ENCODE peak calls at places on chromosomes 2 and 18, in four cellular contexts. Y is ecto neural progenitor cell, W is NCI-H1105, V is GM06990. K is an unnamed sample.
A peak's percentile ranks its signal among the peaks of the same experiment; 100 is the strongest.

GRCh38 chr2:1708476-1709334 is 35.6 kb downstream of the PXDN start:
- DNase-seq in Y (peak; percentile 44), W (no peak), V (no peak), K (no peak)

GRCh38 chr2:190837417-190837816 is 43.2 kb upstream of the GLS start:
- DNase-seq in W (no peak), Y (no peak), V (no peak), K (no peak)

GRCh38 chr2:8754056-8754790 is 72.4 kb downstream of the ID2 start:
- DNase-seq in V (no peak), Y (no peak), W (peak; percentile 31), K (no peak)

GRCh38 chr2:157866202-157866601 is 9.9 kb downstream of the ACVR1 start:
- DNase-seq in Y (no peak), W (no peak), V (no peak), K (no peak)

GRCh38 chr2:28202718-28203117 is 189.9 kb upstream of the FOSL2 start:
- DNase-seq in W (no peak), V (no peak), Y (no peak), K (no peak)

GRCh38 chr2:46812381-46813024 is 103.1 kb downstream of the MCFD2 start:
- DNase-seq in W (no peak), V (no peak), Y (no peak), K (no peak)

GRCh38 chr2:206296128-206296527 is 21.7 kb downstream of the ZDBF2 start:
- DNase-seq in V (no peak), W (no peak), Y (no peak), K (no peak)

GRCh38 chr2:68258854-68259253 is 6.5 kb upstream of the PPP3R1 start:
- DNase-seq in Y (no peak), V (no peak), W (no peak), K (no peak)

GRCh38 chr2:24831736-24832421 is 38.7 kb downstream of the CENPO start:
- DNase-seq in W (no peak), Y (peak; percentile 67), V (no peak), K (no peak)

GRCh38 chr2:134359367-134360081 is 105.7 kb downstream of the MGAT5 start:
- DNase-seq in W (peak; percentile 71), V (no peak), Y (no peak), K (peak; percentile 18)

GRCh38 chr18:51339866-51340265 is 142.4 kb upstream of the MEX3C start:
- DNase-seq in V (no peak), W (no peak), Y (no peak), K (no peak)

GRCh38 chr2:28642796-28643195 is 108.8 kb upstream of the PPP1CB start:
- DNase-seq in V (no peak), W (no peak), Y (no peak), K (no peak)

GRCh38 chr18:55031576-55031975 is 72.3 kb upstream of the CCDC68 start:
- DNase-seq in V (no peak), Y (no peak), W (no peak), K (no peak)

GRCh38 chr2:4073178-4073577 is 369.8 kb downstream of the DCDC2C start:
- DNase-seq in W (no peak), V (no peak), Y (no peak), K (no peak)

GRCh38 chr2:241191101-241191500 is 2.6 kb downstream of the ANO7 start:
- DNase-seq in Y (no peak), V (no peak), W (no peak), K (no peak)

GRCh38 chr2:112031473-112031872 is 23.6 kb upstream of the TMEM87B start:
- DNase-seq in V (no peak), W (no peak), Y (no peak), K (no peak)

GRCh38 chr2:200454839-200455801 is 54.7 kb downstream of the KCTD18 start:
- DNase-seq in W (no peak), Y (no peak), V (peak; percentile 42), K (no peak)

GRCh38 chr2:226413498-226414130 is 386.0 kb downstream of the IRS1 start:
- DNase-seq in Y (no peak), W (no peak), V (no peak), K (no peak)

GRCh38 chr18:68847219-68847860 is 49.5 kb downstream of the CCDC102B start:
- DNase-seq in V (peak; percentile 1), W (peak; percentile 9), Y (no peak), K (no peak)

GRCh38 chr2:135168119-135168872 is 116.2 kb downstream of the RAB3GAP1 start:
- DNase-seq in W (no peak), Y (no peak), V (no peak), K (no peak)

GRCh38 chr2:215685218-215685962 is 249.5 kb upstream of the FN1 start:
- DNase-seq in Y (no peak), W (no peak), V (no peak), K (no peak)

GRCh38 chr2:146124741-146125140 is 1604.8 kb upstream of the ZEB2 start:
- DNase-seq in Y (no peak), W (no peak), V (no peak), K (no peak)

GRCh38 chr2:8602809-8603208 is 79.0 kb upstream of the ID2 start:
- DNase-seq in V (no peak), Y (no peak), W (no peak), K (no peak)